ENCODE peak calls at places on chromosome 16, in five cellular contexts. N is pulmonary artery endothelial cell; Z is neural crest cell; S is occipital lobe; V is activated naive CD4-positive, alpha-beta T cell. M is an unnamed sample.

GRCh38 chr16:23403547-23403946 is 49.4 kb downstream of the COG7 start:
- DNase-seq in N (no peak), Z (no peak), S (no peak), V (no peak), M (no peak)

GRCh38 chr16:17451835-17452234 is 18.9 kb downstream of the XYLT1 start:
- DNase-seq in N (no peak), Z (no peak), S (no peak), V (no peak), M (no peak)

GRCh38 chr16:20969386-20969785 is 68.8 kb downstream of the LYRM1 start:
- DNase-seq in N (no peak), Z (no peak), S (no peak), V (no peak), M (no peak)

GRCh38 chr16:83068686-83069085 is 441.9 kb downstream of the CDH13 start:
- DNase-seq in N (peak), Z (no peak), S (no peak), V (no peak), M (no peak)

GRCh38 chr16:53732296-53732929 is 28.5 kb downstream of the FTO start:
- DNase-seq in N (peak), Z (no peak), S (no peak), V (no peak), M (no peak)

GRCh38 chr16:52634101-52634500 is 87.2 kb upstream of the TOX3 start:
- DNase-seq in N (no peak), Z (no peak), S (no peak), V (no peak), M (no peak)

GRCh38 chr16:8931864-8932263 is 31.8 kb downstream of the USP7 start:
- DNase-seq in N (peak), Z (peak), S (no peak), V (no peak), M (no peak)

GRCh38 chr16:19718624-19718965 is 524 bp downstream of the IQCK start:
- DNase-seq in N (no peak), Z (no peak), S (no peak), V (no peak), M (no peak)

GRCh38 chr16:54699656-54700055 is 231.0 kb upstream of the IRX5 start:
- DNase-seq in N (no peak), Z (no peak), S (no peak), V (no peak), M (no peak)

GRCh38 chr16:67399218-67399733 is 6.0 kb upstream of the TPPP3 start:
- DNase-seq in N (no peak), Z (peak), S (no peak), V (peak), M (no peak)

GRCh38 chr16:84197487-84198128 is 6.7 kb downstream of the ADAD2 start:
- DNase-seq in N (no peak), Z (no peak), S (no peak), V (no peak), M (no peak)

GRCh38 chr16:212999-213398 is 16.2 kb downstream of the LUC7L start:
- DNase-seq in N (no peak), Z (no peak), S (no peak), V (no peak), M (no peak)

GRCh38 chr16:53022374-53022773 is 30.3 kb downstream of the CHD9NB start:
- DNase-seq in N (no peak), Z (peak), S (no peak), V (no peak), M (no peak)

GRCh38 chr16:82636485-82636884 is 9.7 kb downstream of the CDH13 start:
- DNase-seq in N (no peak), Z (no peak), S (no peak), V (no peak), M (no peak)

GRCh38 chr16:320206-320605 is 32.3 kb downstream of the AXIN1 start:
- DNase-seq in N (no peak), Z (no peak), S (no peak), V (no peak), M (no peak)

GRCh38 chr16:2764718-2765117 is 12.3 kb downstream of the SRRM2 start:
- DNase-seq in N (no peak), Z (no peak), S (no peak), V (no peak), M (no peak)

GRCh38 chr16:67718668-67719047 is 458 bp downstream of the GFOD2 start:
- DNase-seq in N (no peak), Z (no peak), S (no peak), V (no peak), M (no peak)

GRCh38 chr16:75264999-75265910 is 13.8 kb upstream of the BCAR1 start:
- DNase-seq in N (no peak), Z (no peak), S (no peak), V (no peak), M (no peak)

M was measured in T-helper 22 cell.